ENCODE peak calls at places on chromosome 7, in four cellular contexts. One of them, this sample, is unnamed.

GRCh38 chr7:106419455-106420182 is 134.8 kb upstream of the NAMPT start:
- DNase-seq in stimulated activated CD4-positive, alpha-beta T cell treated with anti-CD3 and anti-CD28 coated beads, Interleukin-1b, Interleukin-23, amount 100 ng/mL, for 24 hours: no peak
- DNase-seq in LoVo: no peak
- DNase-seq in GM04504: no peak
- DNase-seq in this sample: no peak

GRCh38 chr7:146773506-146773905 is 656.9 kb downstream of the CNTNAP2 start:
- DNase-seq in LoVo: no peak
- DNase-seq in GM04504: no peak
- DNase-seq in stimulated activated CD4-positive, alpha-beta T cell treated with anti-CD3 and anti-CD28 coated beads, Interleukin-1b, Interleukin-23, amount 100 ng/mL, for 24 hours: no peak
- DNase-seq in this sample: no peak

GRCh38 chr7:74399006-74399405 is 54.7 kb upstream of the GTF2IRD1 start:
- DNase-seq in LoVo: no peak
- DNase-seq in stimulated activated CD4-positive, alpha-beta T cell treated with anti-CD3 and anti-CD28 coated beads, Interleukin-1b, Interleukin-23, amount 100 ng/mL, for 24 hours: no peak
- DNase-seq in GM04504: no peak
- DNase-seq in this sample: no peak

GRCh38 chr7:76383089-76383944 is 24.5 kb upstream of the YWHAG start:
- DNase-seq in LoVo: no peak
- DNase-seq in GM04504: no peak
- DNase-seq in stimulated activated CD4-positive, alpha-beta T cell treated with anti-CD3 and anti-CD28 coated beads, Interleukin-1b, Interleukin-23, amount 100 ng/mL, for 24 hours: no peak
- DNase-seq in this sample: no peak

GRCh38 chr7:29071203-29071804 is 75.0 kb downstream of the CPVL start:
- DNase-seq in LoVo: no peak
- DNase-seq in GM04504: no peak
- DNase-seq in stimulated activated CD4-positive, alpha-beta T cell treated with anti-CD3 and anti-CD28 coated beads, Interleukin-1b, Interleukin-23, amount 100 ng/mL, for 24 hours: no peak
- DNase-seq in this sample: no peak

GRCh38 chr7:10934292-10934691 is 39.4 kb upstream of the PHF14 start:
- DNase-seq in GM04504: peak
- DNase-seq in LoVo: no peak
- DNase-seq in stimulated activated CD4-positive, alpha-beta T cell treated with anti-CD3 and anti-CD28 coated beads, Interleukin-1b, Interleukin-23, amount 100 ng/mL, for 24 hours: no peak
- DNase-seq in this sample: no peak

GRCh38 chr7:17690030-17690429 is 250.3 kb downstream of the SNX13 start:
- DNase-seq in GM04504: no peak
- DNase-seq in LoVo: peak
- DNase-seq in stimulated activated CD4-positive, alpha-beta T cell treated with anti-CD3 and anti-CD28 coated beads, Interleukin-1b, Interleukin-23, amount 100 ng/mL, for 24 hours: no peak
- DNase-seq in this sample: no peak

GRCh38 chr7:51451751-51452465 is 135.3 kb upstream of the COBL start:
- DNase-seq in LoVo: no peak
- DNase-seq in GM04504: no peak
- DNase-seq in stimulated activated CD4-positive, alpha-beta T cell treated with anti-CD3 and anti-CD28 coated beads, Interleukin-1b, Interleukin-23, amount 100 ng/mL, for 24 hours: no peak
- DNase-seq in this sample: no peak

GRCh38 chr7:47945261-47946015 is 2.8 kb downstream of the PKD1L1 start:
- DNase-seq in GM04504: peak
- DNase-seq in stimulated activated CD4-positive, alpha-beta T cell treated with anti-CD3 and anti-CD28 coated beads, Interleukin-1b, Interleukin-23, amount 100 ng/mL, for 24 hours: peak
- DNase-seq in LoVo: peak
- DNase-seq in this sample: peak

GRCh38 chr7:17153571-17153970 is 144.9 kb upstream of the AHR start:
- DNase-seq in LoVo: no peak
- DNase-seq in stimulated activated CD4-positive, alpha-beta T cell treated with anti-CD3 and anti-CD28 coated beads, Interleukin-1b, Interleukin-23, amount 100 ng/mL, for 24 hours: no peak
- DNase-seq in GM04504: no peak
- DNase-seq in this sample: no peak

GRCh38 chr7:134355925-134356324 is 39.2 kb upstream of the SLC35B4 start:
- DNase-seq in stimulated activated CD4-positive, alpha-beta T cell treated with anti-CD3 and anti-CD28 coated beads, Interleukin-1b, Interleukin-23, amount 100 ng/mL, for 24 hours: no peak
- DNase-seq in LoVo: no peak
- DNase-seq in GM04504: no peak
- DNase-seq in this sample: no peak

GRCh38 chr7:131829911-131830310 is 273.5 kb upstream of the PODXL start:
- DNase-seq in stimulated activated CD4-positive, alpha-beta T cell treated with anti-CD3 and anti-CD28 coated beads, Interleukin-1b, Interleukin-23, amount 100 ng/mL, for 24 hours: no peak
- DNase-seq in LoVo: no peak
- DNase-seq in GM04504: no peak
- DNase-seq in this sample: no peak

GRCh38 chr7:81317741-81318140 is 398.9 kb upstream of the SEMA3C start:
- DNase-seq in GM04504: no peak
- DNase-seq in stimulated activated CD4-positive, alpha-beta T cell treated with anti-CD3 and anti-CD28 coated beads, Interleukin-1b, Interleukin-23, amount 100 ng/mL, for 24 hours: no peak
- DNase-seq in LoVo: no peak
- DNase-seq in this sample: no peak

This sample was measured in stimulated activated CD8-positive, alpha-beta memory T cell treated with anti-CD3 and anti-CD28 coated beads, Interleukin-15, amount 100 ng/mL, for 1 hour.